ENCODE peak calls at places on chromosomes 7 and 10, in five cellular contexts. T, O, E, Z and J are unnamed samples.
A peak's percentile ranks its signal among the peaks of the same experiment; 100 is the strongest.

GRCh38 chr7:101608772-101609713 is 20.1 kb downstream of the MYL10 start:
- DNase-seq in E (peak; percentile 78), T (no peak), O (no peak), Z (peak; percentile 84), J (no peak)

GRCh38 chr10:35876248-35876647 is 234.2 kb upstream of the FZD8 start:
- DNase-seq in O (peak; percentile 45), Z (no peak), T (no peak), E (no peak), J (peak; percentile 44)

GRCh38 chr7:123782071-123782798 is 33.4 kb upstream of the WASL start:
- DNase-seq in O (peak; percentile 31), T (no peak), Z (no peak), E (peak; percentile 54), J (peak; percentile 27)

GRCh38 chr10:21315321-21316220 is 209.9 kb downstream of the SKIDA1 start:
- DNase-seq in T (peak; percentile 61), O (peak; percentile 96), Z (peak; percentile 75), E (peak; percentile 21), J (peak; percentile 97)

GRCh38 chr10:118594392-118595063 is 920 bp downstream of the PRLHR start:
- DNase-seq in E (peak; percentile 22), Z (no peak), O (peak; percentile 57), T (no peak), J (peak; percentile 51)

GRCh38 chr10:78754269-78755074 is 314.3 kb upstream of the ZMIZ1 start:
- DNase-seq in T (peak; percentile 71), E (no peak), O (peak; percentile 90), Z (no peak), J (peak; percentile 90)

GRCh38 chr10:102118867-102119266 is 1.3 kb downstream of the LDB1 start:
- DNase-seq in E (peak; percentile 70), O (peak; percentile 56), T (no peak), Z (peak; percentile 75), J (no peak)

GRCh38 chr10:30182191-30183075 is 123.0 kb upstream of the JCAD start:
- DNase-seq in T (peak; percentile 98), Z (no peak), E (no peak), O (peak; percentile 80), J (peak; percentile 83)

GRCh38 chr7:50838675-50839377 is 56.1 kb upstream of the GRB10 start:
- DNase-seq in E (no peak), O (peak; percentile 78), T (peak; percentile 49), Z (no peak), J (peak; percentile 56)

GRCh38 chr7:97748482-97748881 is 16.6 kb downstream of the TAC1 start:
- DNase-seq in O (no peak), E (no peak), T (no peak), Z (no peak), J (no peak)

GRCh38 chr10:22319559-22320558 is 1.0 kb upstream of the BMI1 start:
- DNase-seq in Z (no peak), O (no peak), T (no peak), E (no peak), J (peak; percentile 23)

GRCh38 chr10:21935439-21936023 is 68.0 kb downstream of the DNAJC1 start:
- DNase-seq in O (no peak), T (no peak), Z (no peak), E (no peak), J (no peak)

GRCh38 chr7:110442386-110442837 is 648.5 kb upstream of the LRRN3 start:
- DNase-seq in O (peak; percentile 3), E (peak; percentile 17), Z (no peak), T (no peak), J (peak; percentile 79)

GRCh38 chr7:88344956-88345832 is 38.5 kb upstream of the STEAP4 start:
- DNase-seq in T (no peak), Z (peak; percentile 80), O (peak; percentile 30), E (peak; percentile 31), J (peak; percentile 40)

GRCh38 chr7:21543528-21544302 is 876 bp downstream of the DNAH11 start:
- DNase-seq in E (no peak), Z (peak; percentile 65), T (no peak), O (peak; percentile 41), J (peak; percentile 16)

GRCh38 chr10:11907914-11908313 is 84.8 kb downstream of the PROSER2 start:
- DNase-seq in Z (no peak), T (no peak), E (no peak), O (no peak), J (no peak)

GRCh38 chr7:156139112-156139511 is 326.8 kb upstream of the SHH start:
- DNase-seq in E (no peak), T (no peak), Z (no peak), O (no peak), J (no peak)

GRCh38 chr10:104293021-104293420 is 24.0 kb downstream of the GSTO2 start:
- DNase-seq in Z (no peak), E (no peak), O (peak; percentile 78), T (no peak), J (peak; percentile 95)

DNA sequence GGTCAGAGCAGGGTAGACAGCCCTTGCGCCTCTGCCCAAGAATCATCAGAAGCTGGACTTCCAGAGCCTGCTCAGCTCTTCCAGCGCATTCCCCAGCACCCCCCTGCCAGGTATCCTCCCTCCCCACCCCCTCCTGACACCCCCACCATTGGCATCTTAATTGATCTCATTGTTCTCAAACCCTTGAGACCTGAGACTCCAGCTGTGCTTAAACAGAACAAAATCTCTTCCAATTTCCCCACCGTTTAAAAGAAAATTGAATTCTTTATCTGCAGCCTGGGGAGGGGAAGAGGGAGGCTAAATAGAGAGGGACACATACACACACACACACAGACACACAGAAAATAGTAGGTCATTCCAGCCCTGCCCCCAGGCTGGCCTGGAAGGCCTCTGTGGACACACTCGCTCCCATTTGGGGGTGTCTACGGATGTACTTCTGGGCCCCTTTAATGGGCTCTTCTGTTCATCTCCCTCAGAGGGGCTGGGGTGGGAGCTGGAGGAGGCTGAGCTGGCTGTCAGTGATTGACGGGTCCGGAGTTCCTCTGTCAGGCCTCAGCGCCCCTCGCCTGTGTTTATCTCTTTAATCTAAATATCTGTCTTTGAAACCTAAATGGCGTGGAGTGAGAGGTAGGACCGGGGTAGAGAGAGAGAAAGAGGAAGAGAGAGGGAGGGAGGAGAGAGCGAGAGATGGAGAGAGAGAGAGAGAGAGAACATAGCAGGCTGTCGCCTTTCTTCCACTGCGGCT is 61.8 kb downstream of the C10orf105 start:
- DNase-seq in T (no peak), O (no peak), E (no peak), Z (no peak), J (no peak)
- H3K4me3 ChIP-seq in T (no peak overlapping the region), O (no peak overlapping the region), E (no peak overlapping the region), Z (no peak overlapping the region), J (no peak overlapping the region)

GRCh38 chr7:1227814-1228534 is 4.7 kb upstream of the UNCX start:
- DNase-seq in E (no peak), O (no peak), Z (no peak), T (no peak), J (no peak)

GRCh38 chr7:1229956-1230355 is 2.7 kb upstream of the UNCX start:
- DNase-seq in O (no peak), Z (no peak), E (no peak), T (no peak), J (no peak)

GRCh38 chr7:1228535-1229333 is 3.9 kb upstream of the UNCX start:
- DNase-seq in O (no peak), Z (no peak), T (no peak), E (no peak), J (no peak)

GRCh38 chr7:1230411-1231213 is 2.1 kb upstream of the UNCX start:
- DNase-seq in O (no peak), E (no peak), T (no peak), Z (no peak), J (no peak)

DNA sequence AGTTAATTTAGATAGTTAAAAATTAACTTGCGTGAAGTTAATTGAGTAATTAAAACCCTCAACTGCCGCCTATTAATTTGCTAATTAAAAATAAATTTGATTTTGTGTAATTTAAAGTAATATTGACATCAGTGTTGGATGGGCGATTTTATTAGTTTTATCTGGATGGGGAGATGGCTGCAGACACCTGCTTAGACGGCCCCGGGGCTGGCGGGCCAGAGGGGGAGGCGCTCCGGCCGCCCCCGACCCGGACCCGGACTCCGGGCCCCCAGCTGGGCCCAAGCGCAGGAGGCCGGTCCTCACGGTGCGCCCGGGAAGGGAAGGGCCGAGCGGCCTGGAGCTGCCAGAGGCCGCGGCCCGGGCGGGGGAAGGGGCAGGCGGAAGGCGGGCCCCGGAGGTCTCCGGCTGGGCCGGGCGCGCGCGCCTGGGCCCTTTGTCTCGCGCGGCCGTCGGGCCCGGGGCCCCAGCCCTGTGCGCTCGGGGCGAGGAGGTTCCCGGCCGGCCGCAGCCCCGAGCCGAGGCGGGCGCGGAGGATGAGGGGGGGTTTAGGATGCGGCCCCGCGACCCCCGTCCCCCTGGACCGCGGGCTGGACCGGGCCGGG is 3.2 kb upstream of the UNCX start:
- DNase-seq in O (no peak), Z (no peak), E (no peak), T (no peak), J (no peak)
- TF ChIP-seq CTCF in O (no peak), Z (no peak), E (no peak), T (no peak), J (no peak)

GRCh38 chr7:6516387-6516983 is 34.8 kb downstream of the GRID2IP start:
- DNase-seq in O (peak; percentile 88), Z (peak; percentile 88), T (peak; percentile 17), E (peak; percentile 86), J (peak; percentile 89)
- H3K4me3 ChIP-seq in O (no peak overlapping the region), Z (peak overlapping the region; percentile 10), T (no peak overlapping the region), E (no peak overlapping the region), J (peak overlapping the region; percentile 40)

GRCh38 chr10:77711683-77712049 is 74.1 kb upstream of the KCNMA1 start:
- DNase-seq in O (no peak), E (no peak), T (no peak), Z (no peak), J (no peak)
- TF ChIP-seq CTCF in O (no peak), E (no peak), T (no peak), Z (peak; percentile 2), J (no peak)

DNA sequence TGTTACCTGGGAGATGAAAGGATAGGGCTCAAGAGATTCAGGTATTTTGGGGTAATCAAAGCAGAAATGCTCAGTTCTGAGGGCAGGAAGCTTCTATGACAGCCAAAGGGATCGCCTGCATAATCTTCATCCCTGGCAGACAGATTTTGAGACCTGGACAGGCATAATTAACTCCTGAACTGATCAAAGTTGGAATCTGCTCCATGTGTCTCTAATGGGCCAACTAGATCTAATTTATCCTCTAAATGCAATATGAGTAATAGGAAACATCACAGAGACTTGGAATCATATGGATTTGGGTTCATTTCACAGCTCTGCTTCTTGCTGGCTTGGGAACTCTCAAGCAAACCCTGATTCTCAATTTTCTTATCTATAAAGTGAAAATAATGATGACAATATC is 41.2 kb upstream of the EPHB6 start:
- DNase-seq in O (no peak), E (no peak), Z (no peak), T (no peak), J (no peak)
- H3K4me3 ChIP-seq in O (no peak overlapping the region), E (no peak overlapping the region), Z (no peak overlapping the region), T (no peak overlapping the region), J (no peak overlapping the region)

GRCh38 chr7:4765776-4766490 is 9.5 kb upstream of the AP5Z1 start:
- DNase-seq in Z (no peak), E (no peak), O (no peak), T (no peak), J (no peak)
- TF ChIP-seq CTCF in Z (no peak), E (no peak), O (peak; percentile 34), T (peak; percentile 9), J (peak; percentile 53)